ENCODE peak calls at places on chromosomes 13 and 19, in five cellular contexts. F is Peyer's patch; G is astrocyte of the cerebellum; T is IMR-90; K is stimulated activated CD4-positive, alpha-beta T cell treated with anti-CD3 and anti-CD28 coated beads, Interleukin-2, amount 100 ng/mL, for 24 hours. D is an unnamed sample.

GRCh38 chr19:40687525-40688016 is 2.9 kb downstream of the NUMBL start:
- DNase-seq in K (no peak), F (peak), G (no peak), T (peak), D (no peak)

GRCh38 chr19:15114153-15114540 is 6.9 kb downstream of the SYDE1 start:
- DNase-seq in K (no peak), G (peak), T (peak), F (no peak), D (no peak)

GRCh38 chr13:73908809-73909208 is 225.4 kb downstream of the KLF12 start:
- DNase-seq in F (no peak), G (no peak), K (no peak), T (no peak), D (no peak)

GRCh38 chr13:112721198-112722104 is 31.6 kb downstream of the ATP11A start:
- DNase-seq in G (no peak), F (peak), K (no peak), T (no peak), D (no peak)

GRCh38 chr13:100235311-100235901 is 146.5 kb downstream of the PCCA start:
- DNase-seq in T (peak), G (peak), F (no peak), K (no peak), D (peak)

GRCh38 chr19:17718988-17719711 is at the start of gene MAP1S:
- DNase-seq in K (peak), G (no peak), F (peak), T (peak), D (no peak)

GRCh38 chr19:2266183-2266993 is 10.2 kb upstream of the JSRP1 start:
- DNase-seq in K (no peak), T (peak), G (no peak), F (peak), D (no peak)

GRCh38 chr13:29081697-29082440 is 261.7 kb downstream of the MTUS2 start:
- DNase-seq in K (no peak), T (no peak), G (no peak), F (no peak), D (no peak)

GRCh38 chr19:56217039-56217949 is 15.2 kb downstream of the ZSCAN5C start:
- DNase-seq in G (no peak), K (no peak), T (peak), F (no peak), D (no peak)

GRCh38 chr19:49393871-49394270 is 5.8 kb downstream of the KASH5 start:
- DNase-seq in T (no peak), F (no peak), K (no peak), G (no peak), D (no peak)

GRCh38 chr19:1674293-1674679 is 21.9 kb upstream of the TCF3 start:
- DNase-seq in T (no peak), G (no peak), F (no peak), K (no peak), D (no peak)

GRCh38 chr19:33473644-33474305 is 47.8 kb downstream of the PEPD start:
- DNase-seq in G (peak), F (no peak), K (peak), T (peak), D (no peak)

GRCh38 chr13:73722120-73722519 is 412.1 kb downstream of the KLF12 start:
- DNase-seq in T (peak), K (no peak), G (peak), F (no peak), D (no peak)

GRCh38 chr13:24065172-24065571 is 95.3 kb upstream of the SPATA13 start:
- DNase-seq in F (no peak), T (no peak), K (no peak), G (no peak), D (no peak)

GRCh38 chr13:31234729-31235128 is 35.0 kb downstream of the B3GLCT start:
- DNase-seq in T (no peak), G (no peak), F (no peak), K (no peak), D (no peak)